ENCODE peak calls at places on chromosomes 16 and 17, in four cellular contexts. W, K, M and X are unnamed samples.

GRCh38 chr17:82844796-82845162 is 5.0 kb upstream of the ZNF750 start:
- DNase-seq in W (no peak), K (no peak), M (no peak), X (no peak)

GRCh38 chr17:37674511-37674910 is 31.3 kb upstream of the DDX52 start:
- DNase-seq in M (no peak), K (peak; percentile 57), W (no peak), X (no peak)

GRCh38 chr16:89829630-89830437 is 1.6 kb downstream of the SPIRE2 start:
- DNase-seq in M (no peak), W (no peak), K (no peak), X (no peak)

GRCh38 chr16:51382940-51383339 is 231.9 kb upstream of the SALL1 start:
- DNase-seq in M (no peak), K (no peak), W (no peak), X (no peak)

GRCh38 chr17:82201498-82201910 is 11.1 kb downstream of the CCDC57 start:
- DNase-seq in M (no peak), W (no peak), K (no peak), X (no peak)

GRCh38 chr17:4573682-4574081 is 10.6 kb upstream of the SMTNL2 start:
- DNase-seq in W (no peak), M (no peak), K (no peak), X (no peak)

GRCh38 chr17:77312786-77313599 is 172.2 kb downstream of the SEC14L1 start:
- DNase-seq in M (no peak), W (peak; percentile 82), K (no peak), X (no peak)

GRCh38 chr16:10308305-10309193 is 77.3 kb upstream of the ATF7IP2 start:
- DNase-seq in K (no peak), M (no peak), W (no peak), X (no peak)

GRCh38 chr17:43830510-43831145 is 2.3 kb downstream of the MPP3 start:
- DNase-seq in K (peak; percentile 6), W (no peak), M (no peak), X (no peak)

GRCh38 chr17:12995106-12995895 is 22.5 kb downstream of the ELAC2 start:
- DNase-seq in W (no peak), M (no peak), K (no peak), X (no peak)

GRCh38 chr17:12995896-12996295 is 21.9 kb downstream of the ELAC2 start:
- DNase-seq in M (no peak), K (no peak), W (no peak), X (no peak)

GRCh38 chr17:12996941-12997340 is 20.9 kb downstream of the ELAC2 start:
- DNase-seq in W (no peak), K (no peak), M (no peak), X (no peak)

GRCh38 chr17:12994341-12995074 is 23.3 kb downstream of the ELAC2 start:
- DNase-seq in M (no peak), K (no peak), W (no peak), X (no peak)

DNA sequence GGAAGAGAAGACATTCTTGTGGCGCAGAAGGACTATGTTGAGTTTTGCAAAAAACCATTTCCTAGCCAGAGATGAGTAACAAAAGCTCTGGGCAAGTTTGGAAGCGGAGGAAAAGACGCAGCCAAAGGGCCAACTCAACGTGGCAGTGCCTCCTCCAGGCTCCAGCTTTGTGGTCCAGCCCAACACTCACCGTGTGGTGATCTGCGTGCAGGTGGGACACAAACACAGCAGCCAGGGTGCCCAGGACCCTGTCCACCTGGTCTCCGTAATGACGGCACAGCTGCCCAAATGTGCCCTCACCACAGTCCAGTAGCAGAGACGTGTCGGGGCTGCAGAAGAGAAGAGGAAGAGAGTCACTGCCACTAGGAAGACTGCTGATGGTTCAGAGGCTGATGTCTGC is 21.5 kb downstream of the ELAC2 start:
- DNase-seq in K (no peak), W (no peak), M (no peak), X (no peak)
- H3K56ac ChIP-seq in K (no peak overlapping the region), W (no peak overlapping the region), M (no peak overlapping the region), X (no peak overlapping the region)

GRCh38 chr16:27228621-27229501 is 25.5 kb downstream of the KDM8 start:
- DNase-seq in K (no peak), W (no peak), M (no peak), X (no peak)

GRCh38 chr16:27226476-27226875 is 23.1 kb downstream of the KDM8 start:
- DNase-seq in K (no peak), M (no peak), W (no peak), X (no peak)

GRCh38 chr16:27228036-27228435 is 24.7 kb downstream of the KDM8 start:
- DNase-seq in M (no peak), W (no peak), K (no peak), X (no peak)

GRCh38 chr16:27225536-27226360 is 22.4 kb downstream of the KDM8 start:
- DNase-seq in M (no peak), K (no peak), W (no peak), X (no peak)

DNA sequence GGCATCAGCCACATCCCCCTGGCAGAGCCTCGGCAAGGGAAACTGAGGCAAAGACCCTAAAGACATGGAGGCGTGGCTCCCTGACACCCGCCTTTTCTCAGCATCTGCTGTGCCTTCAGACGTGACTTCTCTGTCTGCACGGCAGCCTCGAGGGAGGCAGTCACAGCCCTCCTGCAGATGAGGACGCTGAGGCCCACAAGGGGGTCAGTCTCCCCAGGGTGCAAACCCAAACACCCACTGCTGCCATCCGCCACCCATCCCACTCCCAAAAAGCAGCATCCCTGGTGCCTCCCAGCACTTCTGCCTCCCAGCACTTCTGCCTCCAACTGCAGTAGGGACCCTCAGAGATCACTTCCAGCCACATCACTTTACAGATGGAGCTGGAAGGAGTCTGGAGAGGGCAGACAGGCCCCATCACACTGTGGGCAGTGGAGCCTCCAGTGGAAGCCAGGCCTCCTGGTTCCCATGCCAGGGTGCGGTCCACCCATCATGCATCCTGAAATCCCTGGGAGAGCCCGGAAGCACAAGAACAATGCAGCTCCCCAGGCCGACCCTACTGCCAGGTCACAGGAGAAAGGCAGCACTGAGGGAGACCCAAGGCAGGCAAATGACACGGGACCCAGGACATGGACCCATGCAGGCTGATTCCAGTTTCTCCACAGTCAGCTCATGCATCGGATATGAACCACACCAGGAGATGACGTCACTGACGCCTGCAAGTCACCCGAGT is 23.8 kb downstream of the KDM8 start:
- DNase-seq in M (no peak), W (no peak), K (no peak), X (no peak)
- H3K56ac ChIP-seq in M (no peak overlapping the region), W (no peak overlapping the region), K (no peak overlapping the region), X (no peak overlapping the region)

DNA sequence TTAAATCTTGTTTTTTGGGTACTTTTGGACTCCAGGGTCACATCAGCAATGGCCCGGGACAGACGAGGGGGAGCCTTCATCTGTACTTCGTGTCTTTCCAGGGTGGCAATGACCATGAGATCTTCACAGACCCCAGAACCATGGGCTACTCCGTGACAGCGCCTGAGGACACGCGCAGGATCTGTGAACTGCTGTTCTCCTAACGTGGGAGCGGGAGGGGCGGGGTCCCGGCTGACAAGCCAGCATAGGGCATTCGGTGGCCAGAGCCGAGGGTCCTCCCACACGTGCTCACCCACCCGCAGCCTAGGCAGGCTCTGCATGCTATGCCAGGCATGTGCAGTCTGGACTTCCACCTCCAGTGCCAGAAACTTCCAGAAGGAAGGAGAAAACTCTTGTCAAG is 21.2 kb downstream of the CARHSP1 start:
- DNase-seq in K (no peak), M (no peak), W (no peak), X (peak; percentile 26)
- H3K56ac ChIP-seq in K (no peak overlapping the region), M (no peak overlapping the region), W (no peak overlapping the region), X (no peak overlapping the region)

GRCh38 chr17:50060951-50061712 is 5.2 kb downstream of the ITGA3 start:
- DNase-seq in K (no peak), W (peak; percentile 75), M (no peak), X (no peak)

GRCh38 chr17:50065056-50065455 is 9.1 kb downstream of the ITGA3 start:
- DNase-seq in W (no peak), M (no peak), K (no peak), X (no peak)

GRCh38 chr17:50063516-50064252 is 7.8 kb downstream of the ITGA3 start:
- DNase-seq in M (no peak), W (peak; percentile 52), K (no peak), X (no peak)

GRCh38 chr17:50064253-50064991 is 8.5 kb downstream of the ITGA3 start:
- DNase-seq in W (peak; percentile 97), M (no peak), K (peak; percentile 73), X (no peak)

GRCh38 chr17:50062323-50063243 is 6.7 kb downstream of the ITGA3 start:
- DNase-seq in K (no peak), W (peak; percentile 73), M (no peak), X (no peak)
- H3K56ac ChIP-seq in K (no peak overlapping the region), W (peak overlapping the region; percentile 75), M (no peak overlapping the region), X (no peak overlapping the region)

GRCh38 chr17:79857095-79857494 is 17.9 kb upstream of the CBX4 start:
- DNase-seq in K (no peak), M (no peak), W (no peak), X (no peak)
- H3K56ac ChIP-seq in K (no peak overlapping the region), M (no peak overlapping the region), W (no peak overlapping the region), X (no peak overlapping the region)

DNA sequence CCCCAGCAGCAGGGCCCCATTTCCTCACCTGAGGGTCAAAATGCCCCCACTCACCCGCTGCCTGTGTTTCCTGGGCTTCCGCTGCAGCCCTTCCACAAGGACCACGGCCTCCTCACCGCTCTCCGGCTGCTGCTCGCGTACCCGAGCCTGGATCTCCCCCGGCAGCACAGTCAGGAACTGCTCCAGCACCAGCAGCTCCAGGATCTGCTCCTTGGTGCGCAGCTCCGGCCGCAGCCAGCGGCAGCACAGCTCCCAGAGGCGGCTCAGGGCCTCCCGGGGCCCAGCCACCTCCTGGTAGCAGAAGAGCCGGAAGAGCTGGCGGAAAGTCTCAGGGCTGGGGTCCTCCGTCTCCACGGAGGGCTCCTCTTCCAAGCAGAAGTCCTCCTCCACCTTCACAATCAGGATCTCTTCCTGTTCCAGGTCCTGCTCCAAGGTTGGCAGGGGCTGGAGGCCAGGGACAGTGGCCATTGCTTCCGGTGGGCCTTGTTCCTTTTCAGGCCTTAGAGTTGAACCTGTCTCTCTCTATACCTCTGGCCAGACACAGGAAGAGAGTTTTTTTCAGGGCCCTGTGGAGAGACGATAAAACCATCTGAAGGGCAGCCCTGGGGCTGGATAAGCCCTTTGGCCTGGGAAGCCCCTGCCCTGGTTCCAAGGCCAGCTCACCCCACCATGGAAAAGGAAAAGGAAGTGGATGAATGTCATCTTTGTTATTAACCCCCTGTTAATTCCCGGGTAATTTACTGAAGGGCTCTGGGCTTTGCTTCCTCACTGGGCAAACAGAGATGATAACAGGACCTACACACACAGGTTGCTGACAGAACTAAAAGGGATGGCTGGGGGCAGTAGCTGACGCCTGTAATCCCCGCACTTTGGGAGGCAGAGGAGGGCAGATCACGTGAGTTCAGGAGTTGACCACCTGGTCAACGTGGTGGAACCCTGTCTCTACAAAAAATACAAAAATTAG is 1.2 kb downstream of the ZNF500 start:
- DNase-seq in W (no peak), K (no peak), M (no peak), X (no peak)
- H3K56ac ChIP-seq in W (no peak overlapping the region), K (peak overlapping the region; percentile 93), M (no peak overlapping the region), X (no peak overlapping the region)

DNA sequence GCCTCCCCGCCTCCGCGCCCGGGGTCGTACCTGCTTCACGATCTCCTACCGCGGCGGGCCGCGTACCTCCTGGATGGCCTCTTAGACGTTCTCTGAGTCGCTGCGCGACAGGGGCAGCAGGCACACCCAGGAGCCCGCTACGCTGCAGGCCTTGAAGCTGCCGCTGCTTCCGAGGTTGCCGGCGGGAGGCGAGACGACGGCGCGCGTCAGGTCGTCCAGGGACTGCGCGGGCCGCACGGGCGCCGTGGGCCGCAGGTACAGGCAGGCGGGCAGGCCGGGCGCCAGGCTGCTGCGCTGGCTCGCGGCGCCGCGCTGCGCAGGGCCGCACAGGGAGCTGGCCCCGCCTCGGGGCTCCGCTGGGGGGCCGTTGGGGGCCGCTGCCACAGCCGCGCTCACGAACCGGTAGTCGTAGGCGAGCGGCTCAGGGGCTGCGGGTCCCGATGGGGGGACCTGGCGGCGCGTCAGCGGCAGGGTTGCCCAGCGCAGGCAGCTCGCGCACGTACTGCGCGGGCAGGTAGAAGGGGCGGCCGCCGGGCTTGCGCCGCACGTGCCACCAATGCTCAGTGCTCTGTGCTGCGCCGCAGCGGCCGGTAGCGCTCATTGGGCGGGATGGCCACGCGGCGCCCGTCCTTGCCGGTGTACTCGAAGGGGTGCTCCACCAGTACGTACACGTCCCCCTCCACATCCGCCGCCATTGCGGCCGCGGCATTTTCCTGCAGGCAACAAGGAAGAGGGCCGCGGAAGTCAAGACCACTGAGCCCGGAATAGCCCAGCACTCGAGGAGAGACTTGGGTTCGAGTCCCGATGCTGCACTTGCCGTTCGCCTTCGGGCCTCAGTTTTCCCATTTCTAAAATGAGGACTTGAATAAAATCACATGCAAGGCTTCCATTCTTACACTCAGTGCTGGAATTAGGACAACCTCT is 116.5 kb upstream of the SMURF2 start:
- DNase-seq in M (peak; percentile 78), K (peak; percentile 56), W (no peak), X (peak; percentile 76)
- H3K56ac ChIP-seq in M (no peak overlapping the region), K (peak overlapping the region; percentile 34), W (no peak overlapping the region), X (no peak overlapping the region)